ENCODE peak calls at places on chromosomes 6 and 20, in ten cellular contexts. F is effector CD4-positive, alpha-beta T cell; L is substantia nigra; W is HT1080; A is naive thymus-derived CD4-positive, alpha-beta T cell; G is Kasumi-1; J is 8988T; U is astrocyte of the cerebellum; X is occipital lobe; H is naive thymus-derived CD8-positive, alpha-beta T cell. P is an unnamed sample.
A peak's percentile ranks its signal among the peaks of the same experiment; 100 is the strongest.

GRCh38 chr20:24690408-24690807 is 221.0 kb downstream of the SYNDIG1 start:
- DNase-seq in W (no peak), U (no peak), X (no peak), F (no peak), H (no peak), L (no peak), A (no peak), G (no peak), J (no peak), P (no peak)

GRCh38 chr20:50294164-50295088 is 103.8 kb downstream of the CEBPB start:
- DNase-seq in J (no peak), U (no peak), H (no peak), X (no peak), G (no peak), W (peak; percentile 34), F (no peak), A (no peak), L (no peak), P (no peak)

GRCh38 chr6:36244641-36245280 is 25.1 kb upstream of the PNPLA1 start:
- DNase-seq in X (no peak), L (no peak), U (no peak), W (peak; percentile 58), G (no peak), H (no peak), F (no peak), J (no peak), A (no peak), P (no peak)

GRCh38 chr6:110748458-110748857 is 66.8 kb downstream of the CDK19 start:
- DNase-seq in J (no peak), U (no peak), W (no peak), G (no peak), H (no peak), F (no peak), X (no peak), L (no peak), A (no peak), P (no peak)

GRCh38 chr6:34324738-34325444 is 67.6 kb downstream of the NUDT3 start:
- DNase-seq in G (no peak), L (no peak), A (no peak), H (no peak), W (no peak), J (no peak), F (no peak), U (peak; percentile 39), X (no peak), P (no peak)

GRCh38 chr6:39824030-39824926 is 32.1 kb downstream of the DAAM2 start:
- DNase-seq in L (no peak), W (no peak), A (no peak), G (no peak), X (no peak), J (no peak), F (no peak), U (no peak), H (no peak), P (no peak)

GRCh38 chr6:137013738-137014602 is 30.8 kb downstream of the IL20RA start:
- DNase-seq in L (no peak), A (no peak), J (no peak), X (no peak), U (peak; percentile 50), F (no peak), G (peak; percentile 25), H (no peak), W (peak; percentile 63), P (no peak)

GRCh38 chr20:57803718-57804005 is 93.8 kb upstream of the PMEPA1 start:
- DNase-seq in X (no peak), W (no peak), A (no peak), L (no peak), H (no peak), F (no peak), J (no peak), U (no peak), G (no peak), P (no peak)

GRCh38 chr6:22457986-22458385 is 111.4 kb upstream of the HDGFL1 start:
- DNase-seq in X (no peak), U (no peak), L (no peak), G (no peak), F (no peak), J (no peak), W (no peak), H (no peak), A (no peak), P (no peak)

GRCh38 chr20:36975085-36975829 is 23.7 kb upstream of the SAMHD1 start:
- DNase-seq in W (no peak), H (peak; percentile 80), J (no peak), L (no peak), U (no peak), X (no peak), F (peak; percentile 69), A (peak; percentile 89), G (peak; percentile 46), P (no peak)

P was measured in KG1.